ENCODE peak calls at places on chromosomes 16 and 17, in four cellular contexts. R, J, Q and D are unnamed samples.

GRCh38 chr17:32318071-32318470 is 23.9 kb downstream of the C17orf75 start:
- DNase-seq in J (no peak), Q (no peak), R (no peak), D (no peak)

GRCh38 chr17:71203953-71204352 is 916.9 kb upstream of the SOX9 start:
- DNase-seq in R (no peak), J (no peak), Q (no peak), D (peak; percentile 27)

GRCh38 chr17:67393809-67394418 is 16.8 kb downstream of the PITPNC1 start:
- DNase-seq in Q (no peak), R (no peak), J (no peak), D (no peak)

GRCh38 chr16:76081936-76082335 is 195.3 kb upstream of the CNTNAP4 start:
- DNase-seq in R (no peak), J (no peak), Q (no peak), D (peak; percentile 37)

GRCh38 chr16:65543781-65544740 is 422.2 kb upstream of the CDH11 start:
- DNase-seq in Q (no peak), R (no peak), J (no peak), D (no peak)

GRCh38 chr17:81468111-81468764 is 44.4 kb downstream of the ACTG1 start:
- DNase-seq in J (no peak), Q (no peak), R (no peak), D (no peak)

GRCh38 chr16:30839523-30840227 is 52.7 kb upstream of the ZNF629 start:
- DNase-seq in Q (no peak), R (no peak), J (no peak), D (no peak)

GRCh38 chr16:50683689-50684374 is 2.7 kb upstream of the SNX20 start:
- DNase-seq in J (peak; percentile 79), R (no peak), Q (no peak), D (no peak)

GRCh38 chr17:76382305-76382802 is 2.1 kb upstream of the SPHK1 start:
- DNase-seq in R (peak; percentile 80), J (no peak), Q (no peak), D (no peak)

GRCh38 chr16:56606071-56606687 is 2.2 kb upstream of the MT2A start:
- DNase-seq in R (peak; percentile 82), J (no peak), Q (peak; percentile 81), D (peak; percentile 90)

GRCh38 chr17:12973496-12974318 is 44.1 kb downstream of the ELAC2 start:
- DNase-seq in J (no peak), Q (no peak), R (peak; percentile 18), D (no peak)

GRCh38 chr16:8026450-8026849 is 563.9 kb downstream of the TMEM114 start:
- DNase-seq in Q (no peak), J (no peak), R (no peak), D (peak; percentile 0)

GRCh38 chr17:59366040-59366757 is 34.7 kb downstream of the YPEL2 start:
- DNase-seq in R (peak; percentile 71), Q (no peak), J (no peak), D (no peak)

DNA sequence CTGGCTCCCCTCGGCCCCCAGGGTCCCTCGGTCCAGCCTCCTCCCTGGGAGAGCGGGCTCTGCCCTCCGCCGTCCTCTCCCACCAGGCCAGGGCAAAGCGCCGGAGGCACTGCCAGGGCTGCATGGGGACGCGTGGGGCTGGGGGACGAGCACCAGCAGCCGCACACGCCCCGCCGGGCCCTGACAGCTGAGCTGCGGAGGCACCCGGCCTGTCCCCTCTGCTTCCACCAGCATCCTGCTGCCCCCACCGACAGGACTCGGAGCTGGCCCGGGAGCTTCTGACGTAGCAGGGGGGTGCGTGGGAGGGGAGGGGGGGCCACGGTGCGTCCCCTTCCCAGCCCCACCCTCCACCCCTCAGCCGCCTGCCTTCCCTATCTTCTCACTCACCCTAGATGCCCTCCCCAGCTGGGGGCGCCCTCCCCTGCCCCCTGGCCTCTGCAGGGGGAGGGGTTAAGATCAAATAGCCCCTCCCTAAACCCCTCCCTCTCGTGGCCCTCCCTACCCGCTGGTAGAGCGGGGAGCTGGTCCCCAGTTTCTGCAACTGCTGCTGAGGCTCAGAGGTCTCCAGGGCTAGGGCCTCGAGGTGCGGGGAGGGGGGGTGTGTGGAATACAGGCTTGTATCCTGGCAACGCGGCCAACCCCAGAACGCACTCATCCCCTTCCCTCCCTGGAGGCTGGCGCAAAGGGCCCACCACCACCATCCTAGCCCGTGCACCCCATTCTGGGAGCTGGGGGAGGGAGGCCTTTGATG is 1.1 kb downstream of the SRCIN1 start:
- DNase-seq in J (peak; percentile 73), R (no peak), Q (no peak), D (no peak)
- TF ChIP-seq CTCF in J (no peak), R (no peak), Q (no peak), D (no peak)

GRCh38 chr17:48134912-48135480 is 27.4 kb downstream of the SNX11 start:
- DNase-seq in Q (no peak), R (no peak), J (peak; percentile 27), D (no peak)
- TF ChIP-seq CTCF in Q (no peak), R (no peak), J (peak; percentile 37), D (no peak)

DNA sequence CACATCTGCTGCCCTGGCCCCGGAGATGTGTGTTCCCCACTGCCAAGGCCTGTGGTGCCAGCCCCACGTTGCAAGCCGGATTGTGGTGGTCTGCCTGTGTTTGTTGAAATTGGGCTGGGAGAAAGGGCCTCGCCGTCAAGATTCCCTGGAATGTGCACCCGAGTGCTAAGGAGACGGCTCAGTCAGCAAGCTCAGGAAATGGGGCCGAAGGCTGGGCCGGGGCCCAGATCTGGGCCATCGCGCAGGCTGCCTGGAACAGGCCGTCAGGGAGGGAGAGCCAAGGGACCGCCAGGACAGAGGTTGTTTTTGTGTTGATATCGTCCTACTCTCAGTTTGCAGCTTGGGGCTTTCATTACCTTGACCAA is 89.6 kb downstream of the C16orf95 start:
- DNase-seq in R (peak; percentile 71), J (no peak), Q (no peak), D (no peak)
- TF ChIP-seq CTCF in R (no peak), J (no peak), Q (no peak), D (no peak)

DNA sequence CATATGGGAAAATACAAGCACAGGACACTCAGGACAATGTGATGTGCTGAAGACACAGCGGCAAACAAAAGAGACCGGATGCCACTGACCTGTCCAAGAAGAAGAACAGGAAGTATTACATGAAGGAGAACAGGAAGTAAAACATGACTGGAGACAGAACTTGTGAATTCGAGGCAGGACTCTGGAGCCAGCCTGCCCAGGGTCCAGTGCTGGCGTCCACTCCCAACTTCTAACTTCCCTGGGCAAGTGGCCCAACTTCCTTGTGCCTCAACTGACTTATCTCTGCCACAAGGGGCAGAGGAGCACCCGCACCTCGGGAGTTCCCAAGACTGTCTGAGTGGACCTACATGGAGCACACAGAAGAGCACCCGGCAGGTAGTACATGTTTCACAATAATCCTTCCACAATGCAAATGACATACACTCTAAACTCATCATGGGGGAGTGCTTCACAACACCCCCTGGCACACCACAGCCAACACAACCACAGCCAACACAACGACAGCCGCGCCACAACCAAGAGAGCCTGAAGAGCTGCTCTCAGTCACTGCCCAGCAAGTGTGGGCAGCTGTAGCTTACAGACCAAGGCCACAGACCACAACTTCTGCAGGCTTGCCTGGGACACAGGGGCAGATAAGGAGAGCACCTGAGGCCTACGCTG is 36.6 kb downstream of the ANKRD11 start:
- DNase-seq in J (no peak), R (peak; percentile 42), Q (peak; percentile 40), D (peak; percentile 63)
- TF ChIP-seq CTCF in J (no peak), R (peak; percentile 4), Q (no peak), D (peak; percentile 5)

DNA sequence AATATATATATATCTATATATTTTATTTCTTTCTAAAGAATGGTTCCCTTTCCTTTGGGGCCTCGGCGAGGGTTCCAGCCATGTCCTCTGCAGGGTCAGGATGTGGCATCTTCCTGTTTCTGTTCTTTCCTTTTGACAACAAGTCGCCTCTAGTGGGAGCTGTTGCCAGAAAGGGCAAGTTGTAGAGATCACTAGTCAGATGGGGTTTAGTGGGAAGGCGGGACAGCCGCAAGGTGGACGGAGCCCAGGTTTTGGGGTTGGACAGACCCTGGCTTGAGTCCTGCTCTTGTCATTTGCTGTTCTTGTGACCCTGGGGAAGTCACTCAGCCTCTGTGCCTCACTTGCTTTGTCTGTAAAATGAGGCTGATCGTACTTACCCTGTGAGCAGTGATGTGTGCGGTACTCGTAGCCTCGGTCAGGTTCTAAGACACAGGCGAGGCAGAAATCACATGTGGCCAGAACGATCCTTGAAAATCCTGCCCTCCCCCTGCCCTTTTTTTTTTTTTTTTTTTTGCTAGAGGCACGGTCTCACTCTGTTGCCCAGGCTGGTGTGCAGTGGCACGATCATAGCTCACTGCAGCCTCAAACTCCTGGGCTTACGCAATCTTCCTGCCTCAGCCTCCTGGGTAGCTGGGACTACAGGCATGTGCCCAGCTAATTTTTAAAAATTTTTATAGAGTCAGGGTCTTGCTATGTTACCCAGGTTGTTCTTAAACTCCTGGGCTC is 80.1 kb downstream of the ABCC6 start:
- DNase-seq in J (peak; percentile 36), Q (no peak), R (no peak), D (peak; percentile 39)
- TF ChIP-seq CTCF in J (peak; percentile 14), Q (no peak), R (peak; percentile 32), D (no peak)

GRCh38 chr16:81520151-81520470 is 75.5 kb downstream of the CMIP start:
- DNase-seq in J (no peak), R (no peak), Q (no peak), D (no peak)
- TF ChIP-seq CTCF in J (no peak), R (no peak), Q (no peak), D (no peak)

DNA sequence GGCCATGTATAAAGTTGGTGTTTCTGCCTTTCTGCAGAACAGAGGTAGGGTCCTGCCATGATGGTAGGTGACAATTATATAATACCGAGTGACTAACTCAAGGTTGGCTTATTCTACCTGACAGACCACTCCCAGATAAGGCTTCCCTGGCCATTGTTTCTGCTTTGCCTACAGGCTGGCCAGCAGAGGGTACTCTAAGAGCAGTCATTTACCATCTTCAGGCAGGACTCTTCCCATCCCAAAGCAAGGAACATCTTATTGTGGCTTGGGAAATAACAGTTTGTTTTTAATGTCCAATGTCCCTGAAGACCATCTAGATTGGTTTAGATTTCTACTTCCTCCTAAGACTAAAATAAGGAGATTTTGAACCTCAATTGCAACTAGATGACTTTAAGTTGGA is 74.1 kb downstream of the SNX11 start:
- DNase-seq in Q (no peak), J (no peak), R (peak; percentile 20), D (peak; percentile 35)
- TF ChIP-seq CTCF in Q (no peak), J (peak; percentile 11), R (peak; percentile 16), D (peak; percentile 27)

GRCh38 chr16:68902376-68903345 is 59.3 kb downstream of the TANGO6 start:
- DNase-seq in J (peak; percentile 26), R (peak; percentile 40), Q (no peak), D (peak; percentile 81)
- TF ChIP-seq CTCF in J (peak; percentile 11), R (peak; percentile 86), Q (no peak), D (peak; percentile 76)